ENCODE peak calls at places on chromosomes 5 and 9, in five cellular contexts. One of them, this sample, is unnamed.

GRCh38 chr5:10712574-10713366 is 48.3 kb downstream of the DAP start:
- DNase-seq in H9: no peak
- DNase-seq in stimulated activated CD8-positive, alpha-beta memory T cell treated with anti-CD3 and anti-CD28 coated beads, Interleukin-7, amount 100 ng/mL, for 24 hours: no peak
- DNase-seq in HFF-Myc: no peak
- DNase-seq in stimulated activated CD4-positive, alpha-beta T cell treated with anti-CD3 and anti-CD28 coated beads, Interleukin-1b, Interleukin-23, amount 100 ng/mL, for 24 hours: no peak
- DNase-seq in this sample: no peak

GRCh38 chr5:125140855-125141254 is 394.4 kb upstream of the ZNF608 start:
- DNase-seq in H9: no peak
- DNase-seq in stimulated activated CD8-positive, alpha-beta memory T cell treated with anti-CD3 and anti-CD28 coated beads, Interleukin-7, amount 100 ng/mL, for 24 hours: no peak
- DNase-seq in HFF-Myc: peak; percentile 75
- DNase-seq in stimulated activated CD4-positive, alpha-beta T cell treated with anti-CD3 and anti-CD28 coated beads, Interleukin-1b, Interleukin-23, amount 100 ng/mL, for 24 hours: no peak
- DNase-seq in this sample: peak; percentile 82

GRCh38 chr5:158590936-158591863 is 508.5 kb downstream of the EBF1 start:
- DNase-seq in H9: peak; percentile 63
- DNase-seq in stimulated activated CD8-positive, alpha-beta memory T cell treated with anti-CD3 and anti-CD28 coated beads, Interleukin-7, amount 100 ng/mL, for 24 hours: no peak
- DNase-seq in HFF-Myc: peak; percentile 55
- DNase-seq in stimulated activated CD4-positive, alpha-beta T cell treated with anti-CD3 and anti-CD28 coated beads, Interleukin-1b, Interleukin-23, amount 100 ng/mL, for 24 hours: no peak
- DNase-seq in this sample: peak; percentile 38

GRCh38 chr5:58773744-58774441 is 191.0 kb downstream of the RAB3C start:
- DNase-seq in H9: no peak
- DNase-seq in stimulated activated CD8-positive, alpha-beta memory T cell treated with anti-CD3 and anti-CD28 coated beads, Interleukin-7, amount 100 ng/mL, for 24 hours: no peak
- DNase-seq in HFF-Myc: no peak
- DNase-seq in stimulated activated CD4-positive, alpha-beta T cell treated with anti-CD3 and anti-CD28 coated beads, Interleukin-1b, Interleukin-23, amount 100 ng/mL, for 24 hours: no peak
- DNase-seq in this sample: no peak

GRCh38 chr5:83767409-83767992 is 46.8 kb upstream of the HAPLN1 start:
- DNase-seq in H9: no peak
- DNase-seq in stimulated activated CD8-positive, alpha-beta memory T cell treated with anti-CD3 and anti-CD28 coated beads, Interleukin-7, amount 100 ng/mL, for 24 hours: no peak
- DNase-seq in HFF-Myc: no peak
- DNase-seq in stimulated activated CD4-positive, alpha-beta T cell treated with anti-CD3 and anti-CD28 coated beads, Interleukin-1b, Interleukin-23, amount 100 ng/mL, for 24 hours: no peak
- DNase-seq in this sample: no peak

GRCh38 chr5:2711446-2712425 is 39.7 kb downstream of the IRX2 start:
- DNase-seq in H9: no peak
- DNase-seq in stimulated activated CD8-positive, alpha-beta memory T cell treated with anti-CD3 and anti-CD28 coated beads, Interleukin-7, amount 100 ng/mL, for 24 hours: no peak
- DNase-seq in HFF-Myc: no peak
- DNase-seq in stimulated activated CD4-positive, alpha-beta T cell treated with anti-CD3 and anti-CD28 coated beads, Interleukin-1b, Interleukin-23, amount 100 ng/mL, for 24 hours: no peak
- DNase-seq in this sample: no peak

GRCh38 chr9:131214457-131214856 is 61.9 kb downstream of the FAM78A start:
- DNase-seq in H9: no peak
- DNase-seq in stimulated activated CD8-positive, alpha-beta memory T cell treated with anti-CD3 and anti-CD28 coated beads, Interleukin-7, amount 100 ng/mL, for 24 hours: no peak
- DNase-seq in HFF-Myc: no peak
- DNase-seq in stimulated activated CD4-positive, alpha-beta T cell treated with anti-CD3 and anti-CD28 coated beads, Interleukin-1b, Interleukin-23, amount 100 ng/mL, for 24 hours: no peak
- DNase-seq in this sample: no peak

GRCh38 chr5:72812483-72812882 is 4.0 kb upstream of the TNPO1 start:
- DNase-seq in H9: no peak
- DNase-seq in stimulated activated CD8-positive, alpha-beta memory T cell treated with anti-CD3 and anti-CD28 coated beads, Interleukin-7, amount 100 ng/mL, for 24 hours: no peak
- DNase-seq in HFF-Myc: no peak
- DNase-seq in stimulated activated CD4-positive, alpha-beta T cell treated with anti-CD3 and anti-CD28 coated beads, Interleukin-1b, Interleukin-23, amount 100 ng/mL, for 24 hours: no peak
- DNase-seq in this sample: no peak

GRCh38 chr5:56979968-56980367 is 28.0 kb upstream of the MIER3 start:
- DNase-seq in H9: no peak
- DNase-seq in stimulated activated CD8-positive, alpha-beta memory T cell treated with anti-CD3 and anti-CD28 coated beads, Interleukin-7, amount 100 ng/mL, for 24 hours: no peak
- DNase-seq in HFF-Myc: no peak
- DNase-seq in stimulated activated CD4-positive, alpha-beta T cell treated with anti-CD3 and anti-CD28 coated beads, Interleukin-1b, Interleukin-23, amount 100 ng/mL, for 24 hours: no peak
- DNase-seq in this sample: no peak

GRCh38 chr9:36813149-36813548 is 220.9 kb downstream of the PAX5 start:
- DNase-seq in H9: no peak
- DNase-seq in stimulated activated CD8-positive, alpha-beta memory T cell treated with anti-CD3 and anti-CD28 coated beads, Interleukin-7, amount 100 ng/mL, for 24 hours: no peak
- DNase-seq in HFF-Myc: no peak
- DNase-seq in stimulated activated CD4-positive, alpha-beta T cell treated with anti-CD3 and anti-CD28 coated beads, Interleukin-1b, Interleukin-23, amount 100 ng/mL, for 24 hours: no peak
- DNase-seq in this sample: no peak

GRCh38 chr9:131410051-131410491 is 16.2 kb downstream of the PRRC2B start:
- DNase-seq in H9: no peak
- DNase-seq in stimulated activated CD8-positive, alpha-beta memory T cell treated with anti-CD3 and anti-CD28 coated beads, Interleukin-7, amount 100 ng/mL, for 24 hours: no peak
- DNase-seq in HFF-Myc: no peak
- DNase-seq in stimulated activated CD4-positive, alpha-beta T cell treated with anti-CD3 and anti-CD28 coated beads, Interleukin-1b, Interleukin-23, amount 100 ng/mL, for 24 hours: no peak
- DNase-seq in this sample: peak; percentile 47

GRCh38 chr5:54090495-54091084 is 219.8 kb downstream of the ARL15 start:
- DNase-seq in H9: no peak
- DNase-seq in stimulated activated CD8-positive, alpha-beta memory T cell treated with anti-CD3 and anti-CD28 coated beads, Interleukin-7, amount 100 ng/mL, for 24 hours: no peak
- DNase-seq in HFF-Myc: peak; percentile 66
- DNase-seq in stimulated activated CD4-positive, alpha-beta T cell treated with anti-CD3 and anti-CD28 coated beads, Interleukin-1b, Interleukin-23, amount 100 ng/mL, for 24 hours: no peak
- DNase-seq in this sample: peak; percentile 68

GRCh38 chr5:32692066-32692746 is 18.9 kb upstream of the NPR3 start:
- DNase-seq in H9: no peak
- DNase-seq in stimulated activated CD8-positive, alpha-beta memory T cell treated with anti-CD3 and anti-CD28 coated beads, Interleukin-7, amount 100 ng/mL, for 24 hours: no peak
- DNase-seq in HFF-Myc: no peak
- DNase-seq in stimulated activated CD4-positive, alpha-beta T cell treated with anti-CD3 and anti-CD28 coated beads, Interleukin-1b, Interleukin-23, amount 100 ng/mL, for 24 hours: no peak
- DNase-seq in this sample: no peak